ENCODE peak calls at places on chromosomes 7 and 10, in nine cellular contexts. L is stomach; W is foreskin keratinocyte; F is effector memory CD4-positive, alpha-beta T cell; N is upper lobe of right lung; C is CD8-positive, alpha-beta T cell; T is body of pancreas; Z is substantia nigra; G is small intestine. H is an unnamed sample.
A peak's percentile ranks its signal among the peaks of the same experiment; 100 is the strongest.

GRCh38 chr7:14457567-14458453 is 444.7 kb downstream of the DGKB start:
- DNase-seq in L (peak; percentile 76), W (peak; percentile 22), F (peak; percentile 7), N (peak; percentile 63), C (no peak), T (peak; percentile 76), Z (no peak), G (peak; percentile 74), H (peak; percentile 60)

GRCh38 chr7:5699951-5700384 is 81.5 kb downstream of the RNF216 start:
- DNase-seq in L (no peak), W (no peak), F (peak; percentile 50), N (no peak), C (peak; percentile 48), T (no peak), Z (no peak), G (peak; percentile 15), H (no peak)

GRCh38 chr7:70037171-70037933 is 439.1 kb downstream of the AUTS2 start:
- DNase-seq in L (no peak), W (no peak), F (no peak), N (no peak), C (no peak), T (no peak), Z (no peak), G (no peak), H (no peak)

GRCh38 chr7:13802651-13803050 is 186.8 kb downstream of the ETV1 start:
- DNase-seq in L (no peak), W (no peak), F (no peak), N (no peak), C (no peak), T (no peak), Z (no peak), G (no peak), H (no peak)

GRCh38 chr10:126455036-126455765 is 66.9 kb upstream of the ADAM12 start:
- DNase-seq in L (no peak), W (no peak), F (no peak), N (no peak), C (no peak), T (no peak), Z (no peak), G (no peak), H (no peak)

GRCh38 chr10:83959330-83959729 is 180.0 kb upstream of the GHITM start:
- DNase-seq in L (no peak), W (no peak), F (no peak), N (no peak), C (no peak), T (no peak), Z (no peak), G (no peak), H (no peak)

GRCh38 chr10:130400890-130401289 is 264.7 kb downstream of the GLRX3 start:
- DNase-seq in L (no peak), W (no peak), F (no peak), N (no peak), C (no peak), T (no peak), Z (no peak), G (no peak), H (no peak)

GRCh38 chr7:45962861-45963260 is 41.8 kb upstream of the IGFBP3 start:
- DNase-seq in L (no peak), W (no peak), F (no peak), N (no peak), C (no peak), T (no peak), Z (no peak), G (no peak), H (no peak)

GRCh38 chr7:21642422-21642821 is 99.6 kb downstream of the DNAH11 start:
- DNase-seq in L (no peak), W (no peak), F (no peak), N (no peak), C (no peak), T (no peak), Z (no peak), G (no peak), H (peak; percentile 9)

GRCh38 chr10:98106531-98106930 is 27.9 kb upstream of the R3HCC1L start:
- DNase-seq in L (no peak), W (no peak), F (no peak), N (no peak), C (no peak), T (no peak), Z (no peak), G (no peak), H (no peak)

GRCh38 chr10:15457382-15457781 is 86.3 kb upstream of the FAM171A1 start:
- DNase-seq in L (no peak), W (no peak), F (no peak), N (no peak), C (no peak), T (no peak), Z (no peak), G (no peak), H (no peak)

GRCh38 chr10:31526681-31527080 is 207.7 kb downstream of the ZEB1 start:
- DNase-seq in L (no peak), W (no peak), F (no peak), N (no peak), C (no peak), T (no peak), Z (no peak), G (no peak), H (no peak)

GRCh38 chr7:131400833-131401593 is 73.3 kb downstream of the MKLN1 start:
- DNase-seq in L (no peak), W (no peak), F (no peak), N (no peak), C (no peak), T (no peak), Z (no peak), G (peak; percentile 32), H (no peak)

GRCh38 chr7:56291-56913 is 136.0 kb upstream of the FAM20C start:
- DNase-seq in L (no peak), W (no peak), F (no peak), N (peak; percentile 62), C (no peak), T (peak; percentile 8), Z (no peak), G (no peak), H (no peak)

GRCh38 chr10:70958396-70958795 is 70.0 kb upstream of the PCBD1 start:
- DNase-seq in L (no peak), W (no peak), F (no peak), N (no peak), C (no peak), T (no peak), Z (no peak), G (no peak), H (no peak)

GRCh38 chr10:89657302-89657701 is 12.3 kb upstream of the PANK1 start:
- DNase-seq in L (no peak), W (no peak), F (no peak), N (no peak), C (no peak), T (no peak), Z (no peak), G (peak; percentile 62), H (no peak)

GRCh38 chr10:30155401-30155800 is 96.0 kb upstream of the JCAD start:
- DNase-seq in L (no peak), W (no peak), F (no peak), N (no peak), C (no peak), T (no peak), Z (no peak), G (peak; percentile 28), H (no peak)

GRCh38 chr7:151093748-151094147 is 7.5 kb downstream of the AGAP3 start:
- DNase-seq in L (no peak), W (no peak), F (no peak), N (no peak), C (no peak), T (no peak), Z (no peak), G (no peak), H (no peak)

GRCh38 chr7:7688310-7688709 is 30.1 kb downstream of the RPA3 start:
- DNase-seq in L (no peak), W (no peak), F (no peak), N (no peak), C (no peak), T (no peak), Z (no peak), G (no peak), H (no peak)

GRCh38 chr10:121675344-121675743 is 77.1 kb upstream of the FGFR2 start:
- DNase-seq in L (no peak), W (no peak), F (no peak), N (no peak), C (no peak), T (no peak), Z (no peak), G (peak; percentile 25), H (no peak)

GRCh38 chr7:6436385-6436685 is 11.4 kb downstream of the DAGLB start:
- DNase-seq in L (no peak), W (no peak), F (no peak), N (no peak), C (no peak), T (no peak), Z (no peak), G (no peak), H (no peak)

GRCh38 chr7:13984831-13985685 is 4.4 kb downstream of the ETV1 start:
- DNase-seq in L (no peak), W (no peak), F (no peak), N (no peak), C (no peak), T (no peak), Z (no peak), G (no peak), H (no peak)

GRCh38 chr7:118219157-118219512 is 5.4 kb upstream of the ANKRD7 start:
- DNase-seq in L (no peak), W (no peak), F (no peak), N (no peak), C (no peak), T (no peak), Z (no peak), G (no peak), H (no peak)

GRCh38 chr10:68251625-68252275 is 19.8 kb upstream of the ATOH7 start:
- DNase-seq in L (no peak), W (no peak), F (no peak), N (no peak), C (no peak), T (no peak), Z (no peak), G (no peak), H (no peak)
- H3K27ac ChIP-seq in L (no peak overlapping the region), W (no peak overlapping the region), F (no peak overlapping the region), N (no peak overlapping the region), C (no peak overlapping the region), T (no peak overlapping the region), Z (no peak overlapping the region), G (no peak overlapping the region), H (no peak overlapping the region)

GRCh38 chr10:80729896-80730295 is 192.2 kb downstream of the SH2D4B start:
- DNase-seq in L (no peak), W (no peak), F (no peak), N (no peak), C (no peak), T (no peak), Z (no peak), G (no peak), H (no peak)
- H3K27ac ChIP-seq in L (no peak overlapping the region), W (no peak overlapping the region), F (no peak overlapping the region), N (no peak overlapping the region), C (no peak overlapping the region), T (no peak overlapping the region), Z (no peak overlapping the region), G (no peak overlapping the region), H (no peak overlapping the region)

GRCh38 chr10:484441-484924 is 205.0 kb downstream of the DIP2C start:
- DNase-seq in L (peak; percentile 42), W (no peak), F (no peak), N (peak; percentile 74), C (no peak), T (no peak), Z (no peak), G (no peak), H (no peak)
- H3K27ac ChIP-seq in L (peak overlapping the region; percentile 88), W (no peak overlapping the region), F (peak overlapping the region; percentile 76), N (peak overlapping the region; percentile 77), C (peak overlapping the region; percentile 82), T (peak overlapping the region; percentile 39), Z (peak overlapping the region; percentile 2), G (peak overlapping the region; percentile 14), H (no peak overlapping the region)

GRCh38 chr7:116553168-116553567 is 28.3 kb downstream of the CAV1 start:
- DNase-seq in L (no peak), W (no peak), F (no peak), N (no peak), C (no peak), T (no peak), Z (no peak), G (no peak), H (no peak)
- H3K27ac ChIP-seq in L (peak overlapping the region; percentile 85), W (peak overlapping the region; percentile 6), F (no peak overlapping the region), N (no peak overlapping the region), C (no peak overlapping the region), T (no peak overlapping the region), Z (no peak overlapping the region), G (no peak overlapping the region), H (no peak overlapping the region)

H was measured in iPS DF 6.9.